ENCODE peak calls at places on chromosomes 11 and 22, in eight cellular contexts. L, S, R, U, X, I, Y and F are unnamed samples.
A peak's percentile ranks its signal among the peaks of the same experiment; 100 is the strongest.

GRCh38 chr11:63443714-63444113 is 47.3 kb downstream of the PLAAT5 start:
- DNase-seq in R (no peak), U (no peak), Y (no peak), I (no peak), X (no peak), L (no peak), S (no peak), F (no peak)

GRCh38 chr11:34653851-34654490 is 33.1 kb downstream of the EHF start:
- DNase-seq in U (peak; percentile 89), L (peak; percentile 59), X (peak; percentile 76), S (no peak), Y (peak; percentile 11), I (peak; percentile 99), R (peak; percentile 98), F (peak; percentile 79)

GRCh38 chr11:92002568-92002967 is 222.1 kb upstream of the FAT3 start:
- DNase-seq in U (no peak), R (no peak), S (no peak), L (no peak), X (no peak), Y (no peak), I (no peak), F (no peak)

GRCh38 chr22:50527921-50528681 is 1.7 kb downstream of the TYMP start:
- DNase-seq in X (no peak), I (no peak), R (no peak), S (no peak), U (no peak), L (no peak), Y (no peak), F (no peak)

GRCh38 chr22:22380098-22381030 is 128.2 kb downstream of the ZNF280B start:
- DNase-seq in Y (peak; percentile 53), R (no peak), I (no peak), S (no peak), X (no peak), L (peak; percentile 61), U (no peak), F (no peak)

GRCh38 chr22:25143161-25144076 is 56.2 kb upstream of the CRYBB3 start:
- DNase-seq in L (no peak), I (no peak), X (no peak), Y (no peak), S (no peak), R (no peak), U (no peak), F (no peak)

GRCh38 chr22:25368271-25368670 is 148.8 kb downstream of the CRYBB2 start:
- DNase-seq in U (peak; percentile 58), R (peak; percentile 75), I (peak; percentile 77), Y (no peak), X (peak; percentile 45), S (no peak), L (peak; percentile 76), F (peak; percentile 32)

GRCh38 chr11:31529189-31529588 is 19.6 kb downstream of the ELP4 start:
- DNase-seq in X (no peak), I (no peak), R (no peak), U (no peak), S (no peak), Y (no peak), L (no peak), F (no peak)

GRCh38 chr22:38087855-38088254 is 3.9 kb upstream of the SLC16A8 start:
- DNase-seq in S (no peak), X (no peak), R (no peak), Y (no peak), U (no peak), I (no peak), L (no peak), F (no peak)

GRCh38 chr11:115456019-115456418 is 48.2 kb downstream of the CADM1 start:
- DNase-seq in U (no peak), S (no peak), L (no peak), X (no peak), Y (no peak), I (peak; percentile 60), R (peak; percentile 45), F (no peak)

GRCh38 chr22:38257170-38257569 is 15.6 kb downstream of the TMEM184B start:
- DNase-seq in X (no peak), S (no peak), I (peak; percentile 81), Y (no peak), R (peak; percentile 81), U (no peak), L (no peak), F (no peak)

GRCh38 chr11:90223248-90223585 is 368 bp upstream of the CHORDC1 start:
- DNase-seq in L (no peak), I (no peak), Y (no peak), S (no peak), U (no peak), R (no peak), X (no peak), F (no peak)

GRCh38 chr11:43944761-43945311 is 2.4 kb downstream of the C11orf96 start:
- DNase-seq in U (peak; percentile 80), S (no peak), I (peak; percentile 27), R (no peak), Y (peak; percentile 58), L (peak; percentile 75), X (peak; percentile 78), F (peak; percentile 82)

GRCh38 chr11:43943357-43943930 is 1.0 kb downstream of the C11orf96 start:
- DNase-seq in Y (peak; percentile 53), I (peak; percentile 17), X (no peak), R (peak; percentile 39), L (no peak), S (no peak), U (no peak), F (no peak)

GRCh38 chr11:43942651-43943356 is 367 bp downstream of the C11orf96 start:
- DNase-seq in R (peak; percentile 54), U (no peak), Y (peak; percentile 61), S (no peak), I (peak; percentile 33), L (no peak), X (no peak), F (peak; percentile 32)

GRCh38 chr11:43943931-43944751 is 1.7 kb downstream of the C11orf96 start:
- DNase-seq in I (peak; percentile 28), R (peak; percentile 66), X (no peak), Y (peak; percentile 42), S (no peak), U (no peak), L (no peak), F (no peak)

DNA sequence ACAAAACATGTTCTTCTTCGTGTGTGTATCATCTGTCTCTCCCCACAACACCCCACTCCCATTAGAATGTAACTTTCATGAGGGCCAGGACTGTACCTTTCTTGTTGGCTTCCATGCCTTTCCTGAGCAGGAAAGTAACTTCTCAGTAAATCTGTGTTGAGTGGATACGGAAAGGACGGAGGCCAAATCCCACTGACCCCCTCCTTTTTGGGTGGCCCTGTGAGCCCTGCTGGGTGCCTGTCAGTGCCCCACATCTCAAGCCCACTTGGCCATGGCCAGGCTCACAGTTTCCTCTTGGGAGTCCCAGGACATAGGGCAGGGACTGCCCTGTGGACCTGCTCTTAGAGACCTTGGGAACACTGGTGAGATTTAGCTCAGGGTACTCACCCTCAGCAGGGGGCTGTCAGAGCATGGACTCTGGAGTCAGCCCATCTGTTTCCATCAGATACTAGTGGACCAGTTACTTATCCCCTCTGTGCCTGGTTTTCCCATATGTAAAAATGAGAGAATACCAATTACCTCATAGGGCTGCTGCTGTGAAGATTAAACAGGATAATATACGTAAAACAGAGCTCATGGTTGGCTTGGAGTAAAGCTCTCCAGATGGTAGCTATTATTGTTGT is 1.1 kb upstream of the C11orf96 start:
- DNase-seq in L (no peak), R (no peak), U (no peak), X (no peak), I (peak; percentile 39), Y (no peak), S (no peak), F (no peak)
- H3K36me3 ChIP-seq in L (no peaks in the 10 kb centered on the region), R (no peaks in the 10 kb centered on the region), U (no peaks in the 10 kb centered on the region), X (no peaks in the 10 kb centered on the region), I (no peaks in the 10 kb centered on the region), Y (no peaks in the 10 kb centered on the region), S (no peaks in the 10 kb centered on the region), F (no peaks in the 10 kb centered on the region)

GRCh38 chr11:68816251-68816776 is 25.4 kb downstream of the CPT1A start:
- DNase-seq in Y (peak; percentile 14), U (no peak), X (no peak), S (no peak), R (no peak), L (no peak), I (no peak), F (no peak)

GRCh38 chr11:68819362-68819761 is 22.4 kb downstream of the CPT1A start:
- DNase-seq in X (no peak), I (no peak), Y (no peak), S (no peak), U (no peak), L (no peak), R (no peak), F (peak; percentile 39)

GRCh38 chr11:68818181-68818580 is 23.5 kb downstream of the CPT1A start:
- DNase-seq in U (no peak), X (no peak), L (no peak), Y (no peak), S (no peak), I (no peak), R (no peak), F (no peak)

GRCh38 chr11:68817554-68817953 is 24.2 kb downstream of the CPT1A start:
- DNase-seq in I (no peak), U (no peak), R (no peak), S (no peak), X (no peak), Y (no peak), L (no peak), F (no peak)

DNA sequence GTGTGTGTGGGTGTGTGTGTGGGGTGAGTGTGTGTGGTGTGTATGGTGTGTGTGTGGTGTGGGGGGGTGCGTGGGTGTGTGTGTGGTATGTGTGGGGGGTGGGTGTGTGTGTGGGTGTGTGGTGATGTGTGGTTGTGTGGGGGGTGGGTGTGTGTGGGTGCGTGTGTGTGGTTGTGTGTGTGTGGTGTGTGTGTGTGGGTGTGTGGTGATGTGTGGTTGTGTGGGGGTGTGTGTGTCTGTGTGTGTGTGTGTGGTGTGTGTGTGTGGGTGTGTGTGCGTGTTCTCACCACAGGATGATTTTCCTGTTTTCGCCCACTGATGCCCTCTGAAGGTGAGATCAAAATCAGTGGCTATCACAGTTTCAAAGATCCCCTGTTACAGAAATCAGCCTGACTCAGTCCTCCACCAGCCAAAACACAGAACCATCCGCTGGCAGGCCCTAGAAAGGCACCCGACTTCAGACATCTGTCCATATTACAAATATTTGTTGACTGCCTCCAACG is 24.7 kb downstream of the CPT1A start:
- DNase-seq in U (no peak), S (no peak), I (no peak), R (no peak), L (no peak), Y (no peak), X (no peak), F (no peak)
- H3K4me1 ChIP-seq in U (no peaks in the 10 kb centered on the region), S (no peaks in the 10 kb centered on the region), I (no peaks in the 10 kb centered on the region), R (no peaks in the 10 kb centered on the region), L (peaks cover 17% of the 10 kb centered on the region), Y (no peaks in the 10 kb centered on the region), X (peaks cover 6% of the 10 kb centered on the region), F (peaks cover 6% of the 10 kb centered on the region)

GRCh38 chr11:66265531-66266377 is 2.7 kb upstream of the RAB1B start:
- DNase-seq in S (no peak), X (no peak), I (no peak), R (no peak), Y (no peak), U (no peak), L (no peak), F (no peak)
- H3K36me3 ChIP-seq in S (peaks cover 29% of the 10 kb centered on the region), X (peaks cover 62% of the 10 kb centered on the region), I (peaks cover 43% of the 10 kb centered on the region), R (peaks cover 23% of the 10 kb centered on the region), Y (no peaks in the 10 kb centered on the region), U (peaks cover 2% of the 10 kb centered on the region), L (no peaks in the 10 kb centered on the region), F (peaks cover 45% of the 10 kb centered on the region)

DNA sequence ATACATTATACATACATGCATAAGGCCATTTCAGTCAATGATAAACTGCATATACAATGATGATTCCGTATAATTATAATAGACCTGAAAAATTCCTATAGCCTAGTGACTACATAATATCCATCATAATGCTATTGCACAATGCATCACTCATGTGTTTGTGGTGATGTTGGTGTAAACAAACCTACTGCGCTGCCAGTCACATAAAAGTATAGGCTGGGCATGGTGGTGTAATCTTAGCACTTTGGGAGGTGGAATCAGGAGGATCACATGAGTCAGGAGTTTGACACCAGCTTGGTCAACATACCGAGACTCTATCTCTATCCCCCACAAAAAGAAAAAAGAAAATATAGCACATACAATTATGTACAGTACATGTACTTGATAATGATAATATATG is 163.7 kb upstream of the DDI1 start:
- DNase-seq in U (no peak), L (no peak), X (no peak), R (no peak), I (no peak), Y (no peak), S (no peak), F (no peak)
- H3K4me1 ChIP-seq in U (no peaks in the 10 kb centered on the region), L (no peaks in the 10 kb centered on the region), X (no peaks in the 10 kb centered on the region), R (no peaks in the 10 kb centered on the region), I (no peaks in the 10 kb centered on the region), Y (no peaks in the 10 kb centered on the region), S (peaks cover 32% of the 10 kb centered on the region), F (no peaks in the 10 kb centered on the region)